ENCODE peak calls at places on chromosomes 2 and 18, in five cellular contexts. X, A, I, E and D are unnamed samples.

GRCh38 chr2:160700006-160700405 is 206.4 kb upstream of the RBMS1 start:
- DNase-seq in X (no peak), A (no peak), I (peak), E (peak), D (no peak)

GRCh38 chr2:234992624-234993349 is 41.0 kb downstream of the SH3BP4 start:
- DNase-seq in X (no peak), A (no peak), I (no peak), E (no peak), D (no peak)

GRCh38 chr2:201909348-201909747 is 103.0 kb downstream of the CDK15 start:
- DNase-seq in X (no peak), A (no peak), I (peak), E (peak), D (no peak)

GRCh38 chr2:212618636-212619035 is 80.0 kb upstream of the ERBB4 start:
- DNase-seq in X (no peak), A (no peak), I (no peak), E (no peak), D (no peak)

GRCh38 chr2:178990533-178991241 is 59.2 kb downstream of the CCDC141 start:
- DNase-seq in X (no peak), A (no peak), I (no peak), E (no peak), D (no peak)

GRCh38 chr18:46632401-46633089 is 24.5 kb downstream of the LOXHD1 start:
- DNase-seq in X (peak), A (no peak), I (peak), E (peak), D (no peak)

GRCh38 chr2:132955871-132956615 is 286.0 kb upstream of the LYPD1 start:
- DNase-seq in X (no peak), A (no peak), I (no peak), E (peak), D (no peak)

GRCh38 chr2:226215902-226216503 is 583.6 kb downstream of the IRS1 start:
- DNase-seq in X (peak), A (peak), I (peak), E (peak), D (peak)

GRCh38 chr2:47336259-47337238 is 66.4 kb upstream of the MSH2 start:
- DNase-seq in X (no peak), A (no peak), I (no peak), E (no peak), D (no peak)

GRCh38 chr18:46148810-46149209 is 44.6 kb downstream of the HAUS1 start:
- DNase-seq in X (no peak), A (peak), I (peak), E (peak), D (peak)

GRCh38 chr2:231910771-231911170 is 15.4 kb downstream of the NPPC start:
- DNase-seq in X (no peak), A (no peak), I (no peak), E (no peak), D (no peak)

GRCh38 chr2:74373189-74373588 is 6.9 kb downstream of the DCTN1 start:
- DNase-seq in X (no peak), A (no peak), I (no peak), E (no peak), D (peak)

GRCh38 chr2:68774569-68775271 is 40.1 kb downstream of the ARHGAP25 start:
- DNase-seq in X (no peak), A (no peak), I (no peak), E (no peak), D (no peak)

GRCh38 chr2:237222683-237223082 is 137.0 kb downstream of the COPS8 start:
- DNase-seq in X (no peak), A (no peak), I (no peak), E (no peak), D (no peak)